ENCODE peak calls at places on chromosome 11, in nine cellular contexts. One of them, this sample, is unnamed.
A peak's percentile ranks its signal among the peaks of the same experiment; 100 is the strongest.

GRCh38 chr11:73330569-73331093 is 22.6 kb downstream of the ARHGEF17 start:
- DNase-seq in esophagus muscularis mucosa: no peak
- DNase-seq in tibial nerve: no peak
- DNase-seq in upper lobe of left lung: no peak
- DNase-seq in transverse colon: no peak
- DNase-seq in SK-N-SH: peak; percentile 71
- DNase-seq in sigmoid colon: no peak
- DNase-seq in A549: peak; percentile 63
- DNase-seq in K562: peak; percentile 29
- DNase-seq in this sample: no peak

GRCh38 chr11:111097191-111097590 is 148.3 kb upstream of the POU2AF2 start:
- DNase-seq in K562: peak; percentile 11
- DNase-seq in esophagus muscularis mucosa: no peak
- DNase-seq in tibial nerve: no peak
- DNase-seq in A549: no peak
- DNase-seq in transverse colon: peak; percentile 11
- DNase-seq in SK-N-SH: no peak
- DNase-seq in upper lobe of left lung: peak; percentile 60
- DNase-seq in sigmoid colon: no peak
- DNase-seq in this sample: no peak

GRCh38 chr11:7651140-7651551 is 22.2 kb downstream of the CYB5R2 start:
- DNase-seq in K562: peak; percentile 20
- DNase-seq in A549: no peak
- DNase-seq in SK-N-SH: no peak
- DNase-seq in sigmoid colon: no peak
- DNase-seq in transverse colon: no peak
- DNase-seq in tibial nerve: no peak
- DNase-seq in esophagus muscularis mucosa: no peak
- DNase-seq in upper lobe of left lung: no peak
- DNase-seq in this sample: no peak

GRCh38 chr11:134261626-134262488 is 8.5 kb downstream of the ACAD8 start:
- DNase-seq in A549: peak; percentile 51
- DNase-seq in K562: peak; percentile 51
- DNase-seq in sigmoid colon: no peak
- DNase-seq in upper lobe of left lung: no peak
- DNase-seq in SK-N-SH: peak; percentile 66
- DNase-seq in esophagus muscularis mucosa: no peak
- DNase-seq in transverse colon: no peak
- DNase-seq in tibial nerve: no peak
- DNase-seq in this sample: no peak

GRCh38 chr11:85759915-85760314 is 51.0 kb downstream of the SYTL2 start:
- DNase-seq in esophagus muscularis mucosa: no peak
- DNase-seq in upper lobe of left lung: no peak
- DNase-seq in SK-N-SH: no peak
- DNase-seq in A549: no peak
- DNase-seq in tibial nerve: no peak
- DNase-seq in K562: no peak
- DNase-seq in transverse colon: no peak
- DNase-seq in sigmoid colon: no peak
- DNase-seq in this sample: no peak

GRCh38 chr11:90213322-90213721 is 9.5 kb downstream of the CHORDC1 start:
- DNase-seq in SK-N-SH: no peak
- DNase-seq in esophagus muscularis mucosa: no peak
- DNase-seq in sigmoid colon: no peak
- DNase-seq in tibial nerve: no peak
- DNase-seq in transverse colon: no peak
- DNase-seq in A549: no peak
- DNase-seq in upper lobe of left lung: no peak
- DNase-seq in K562: no peak
- DNase-seq in this sample: no peak

GRCh38 chr11:36510567-36511020 is 522 bp upstream of the TRAF6 start:
- DNase-seq in upper lobe of left lung: no peak
- DNase-seq in sigmoid colon: no peak
- DNase-seq in tibial nerve: no peak
- DNase-seq in K562: no peak
- DNase-seq in A549: peak; percentile 14
- DNase-seq in esophagus muscularis mucosa: no peak
- DNase-seq in transverse colon: no peak
- DNase-seq in SK-N-SH: no peak
- DNase-seq in this sample: no peak

GRCh38 chr11:95682552-95682951 is 107.0 kb downstream of the FAM76B start:
- DNase-seq in esophagus muscularis mucosa: no peak
- DNase-seq in K562: no peak
- DNase-seq in transverse colon: no peak
- DNase-seq in tibial nerve: no peak
- DNase-seq in sigmoid colon: no peak
- DNase-seq in upper lobe of left lung: no peak
- DNase-seq in A549: no peak
- DNase-seq in SK-N-SH: no peak
- DNase-seq in this sample: no peak

GRCh38 chr11:64885367-64886286 is 7.2 kb upstream of the EHD1 start:
- DNase-seq in K562: peak; percentile 95
- DNase-seq in esophagus muscularis mucosa: no peak
- DNase-seq in SK-N-SH: no peak
- DNase-seq in tibial nerve: no peak
- DNase-seq in sigmoid colon: no peak
- DNase-seq in A549: no peak
- DNase-seq in transverse colon: no peak
- DNase-seq in upper lobe of left lung: no peak
- DNase-seq in this sample: no peak

GRCh38 chr11:2743427-2744110 is 43.8 kb upstream of the KCNQ1OT1 start:
- DNase-seq in tibial nerve: no peak
- DNase-seq in K562: no peak
- DNase-seq in upper lobe of left lung: no peak
- DNase-seq in A549: no peak
- DNase-seq in esophagus muscularis mucosa: no peak
- DNase-seq in transverse colon: no peak
- DNase-seq in sigmoid colon: no peak
- DNase-seq in SK-N-SH: no peak
- DNase-seq in this sample: peak; percentile 21

GRCh38 chr11:119751281-119752060 is 22.5 kb upstream of the NECTIN1 start:
- DNase-seq in tibial nerve: no peak
- DNase-seq in sigmoid colon: no peak
- DNase-seq in upper lobe of left lung: no peak
- DNase-seq in SK-N-SH: no peak
- DNase-seq in esophagus muscularis mucosa: no peak
- DNase-seq in A549: no peak
- DNase-seq in K562: no peak
- DNase-seq in transverse colon: no peak
- DNase-seq in this sample: no peak

GRCh38 chr11:119754199-119754598 is 25.2 kb upstream of the NECTIN1 start:
- DNase-seq in upper lobe of left lung: no peak
- DNase-seq in esophagus muscularis mucosa: no peak
- DNase-seq in sigmoid colon: no peak
- DNase-seq in A549: no peak
- DNase-seq in tibial nerve: no peak
- DNase-seq in SK-N-SH: no peak
- DNase-seq in transverse colon: no peak
- DNase-seq in K562: no peak
- DNase-seq in this sample: no peak

GRCh38 chr11:119754656-119755350 is 25.8 kb upstream of the NECTIN1 start:
- DNase-seq in A549: no peak
- DNase-seq in esophagus muscularis mucosa: no peak
- DNase-seq in transverse colon: no peak
- DNase-seq in tibial nerve: no peak
- DNase-seq in upper lobe of left lung: no peak
- DNase-seq in SK-N-SH: no peak
- DNase-seq in sigmoid colon: no peak
- DNase-seq in K562: no peak
- DNase-seq in this sample: no peak

GRCh38 chr11:119752324-119752723 is 23.3 kb upstream of the NECTIN1 start:
- DNase-seq in transverse colon: no peak
- DNase-seq in sigmoid colon: no peak
- DNase-seq in tibial nerve: no peak
- DNase-seq in K562: no peak
- DNase-seq in esophagus muscularis mucosa: no peak
- DNase-seq in upper lobe of left lung: no peak
- DNase-seq in A549: no peak
- DNase-seq in SK-N-SH: no peak
- DNase-seq in this sample: no peak

DNA sequence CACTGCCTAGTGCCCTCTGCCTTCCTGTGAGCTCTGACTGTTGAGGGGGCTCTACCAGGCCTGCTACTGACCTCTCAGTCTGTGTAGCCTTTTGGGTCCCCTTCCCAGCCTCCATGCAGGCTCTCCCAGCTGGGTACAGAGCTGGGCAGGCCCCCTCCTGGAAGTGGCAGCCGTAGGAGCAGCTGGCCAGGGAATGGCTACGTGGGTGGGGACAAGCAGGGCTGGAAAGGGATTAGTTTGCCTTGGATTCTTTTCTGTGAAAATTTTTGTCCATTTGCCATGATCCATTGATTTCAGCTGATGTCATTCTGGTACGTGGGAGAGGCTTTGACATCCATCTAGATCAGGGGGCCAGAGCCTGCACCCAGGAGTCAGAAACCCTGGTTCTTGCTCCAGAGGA is 23.9 kb upstream of the NECTIN1 start:
- DNase-seq in sigmoid colon: no peak
- DNase-seq in esophagus muscularis mucosa: no peak
- DNase-seq in SK-N-SH: no peak
- DNase-seq in K562: no peak
- DNase-seq in transverse colon: no peak
- DNase-seq in upper lobe of left lung: no peak
- DNase-seq in tibial nerve: no peak
- DNase-seq in A549: no peak
- DNase-seq in this sample: no peak
- H3K4me3 ChIP-seq in sigmoid colon: no peak overlapping the region
- H3K4me3 ChIP-seq in esophagus muscularis mucosa: no peak overlapping the region
- H3K4me3 ChIP-seq in SK-N-SH: no peak overlapping the region
- H3K4me3 ChIP-seq in K562: no peak overlapping the region
- H3K4me3 ChIP-seq in transverse colon: no peak overlapping the region
- H3K4me3 ChIP-seq in upper lobe of left lung: no peak overlapping the region
- H3K4me3 ChIP-seq in tibial nerve: no peak overlapping the region
- H3K4me3 ChIP-seq in A549: no peak overlapping the region
- H3K4me3 ChIP-seq in this sample: no peak overlapping the region

DNA sequence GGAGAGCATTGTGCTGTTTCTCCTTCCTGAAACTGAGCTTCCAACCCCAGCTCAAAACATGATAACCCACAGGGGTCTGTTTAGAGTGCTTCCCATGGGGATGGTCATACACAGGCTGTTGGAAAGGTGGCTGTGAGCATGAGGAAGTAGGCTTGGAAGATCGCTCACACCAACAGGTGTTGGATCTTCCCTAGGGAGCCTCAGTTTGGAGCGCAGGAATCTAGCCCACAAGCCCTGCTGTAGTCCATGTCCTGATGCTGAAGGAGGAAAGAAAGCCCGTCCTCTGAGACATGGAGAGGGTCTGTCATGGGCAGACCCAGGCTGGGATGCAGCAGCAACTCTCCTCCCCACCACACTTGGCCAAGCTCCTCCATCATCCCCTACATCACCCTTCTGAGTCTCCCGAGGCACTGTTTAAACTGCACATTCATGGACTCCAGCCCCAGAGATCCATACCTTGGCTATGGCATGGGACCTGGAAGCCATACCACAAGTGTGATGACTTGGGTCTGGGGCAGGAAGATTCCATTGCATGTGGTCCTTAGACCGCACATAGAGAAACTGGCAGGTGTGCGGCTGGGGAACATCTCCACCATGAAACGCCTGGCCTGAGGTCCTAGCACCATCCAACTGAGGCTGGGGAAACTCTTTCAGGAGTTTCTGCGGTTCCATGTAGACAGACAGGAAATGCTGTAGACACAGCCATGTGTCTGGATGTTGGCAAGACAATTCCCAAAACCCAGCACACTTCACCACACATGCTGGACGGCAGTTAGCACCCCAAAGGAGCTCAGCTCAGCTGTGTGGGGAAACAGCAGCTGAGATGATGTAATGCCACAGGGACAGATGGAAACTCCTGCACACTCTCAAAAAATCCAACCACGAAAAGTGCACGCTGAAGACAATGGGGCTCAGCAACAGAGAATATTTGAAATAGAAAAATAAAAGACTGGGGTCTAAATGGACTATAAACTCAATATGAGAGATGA is 27.6 kb upstream of the TTC12 start:
- DNase-seq in tibial nerve: no peak
- DNase-seq in SK-N-SH: no peak
- DNase-seq in transverse colon: no peak
- DNase-seq in sigmoid colon: no peak
- DNase-seq in K562: no peak
- DNase-seq in upper lobe of left lung: no peak
- DNase-seq in esophagus muscularis mucosa: no peak
- DNase-seq in A549: no peak
- DNase-seq in this sample: no peak
- TF ChIP-seq EP300 in tibial nerve: no peak
- TF ChIP-seq EP300 in SK-N-SH: no peak
- TF ChIP-seq EP300 in transverse colon: no peak
- TF ChIP-seq EP300 in sigmoid colon: no peak
- TF ChIP-seq EP300 in K562: no peak
- TF ChIP-seq EP300 in upper lobe of left lung: no peak
- TF ChIP-seq EP300 in esophagus muscularis mucosa: no peak
- TF ChIP-seq EP300 in A549: no peak
- TF ChIP-seq EP300 in this sample: no peak

GRCh38 chr11:87851827-87852226 is 323.4 kb downstream of the RAB38 start:
- DNase-seq in esophagus muscularis mucosa: no peak
- DNase-seq in K562: no peak
- DNase-seq in transverse colon: no peak
- DNase-seq in A549: no peak
- DNase-seq in sigmoid colon: no peak
- DNase-seq in SK-N-SH: no peak
- DNase-seq in tibial nerve: no peak
- DNase-seq in upper lobe of left lung: no peak
- DNase-seq in this sample: no peak

GRCh38 chr11:87849216-87849615 is 326.0 kb downstream of the RAB38 start:
- DNase-seq in transverse colon: no peak
- DNase-seq in esophagus muscularis mucosa: no peak
- DNase-seq in upper lobe of left lung: no peak
- DNase-seq in tibial nerve: no peak
- DNase-seq in SK-N-SH: no peak
- DNase-seq in A549: no peak
- DNase-seq in sigmoid colon: no peak
- DNase-seq in K562: no peak
- DNase-seq in this sample: no peak

DNA sequence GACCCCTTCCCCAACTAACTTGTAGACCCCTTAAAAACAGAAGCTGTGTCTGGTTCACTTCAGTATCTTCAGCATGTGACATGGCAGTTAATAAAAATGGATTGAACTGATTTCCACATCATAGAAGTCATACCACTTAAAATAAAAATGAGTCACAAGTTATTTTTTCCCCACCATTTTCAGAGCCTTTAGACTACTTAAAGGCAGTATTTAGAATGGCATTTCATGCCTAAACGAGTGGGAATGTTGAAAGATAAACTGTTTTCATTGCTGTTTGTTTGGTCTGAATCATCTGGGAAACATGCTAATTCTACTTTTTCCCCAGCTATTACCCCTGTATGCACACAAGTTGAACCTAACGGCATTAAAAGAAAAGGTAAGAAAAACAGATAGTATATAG is 324.0 kb downstream of the RAB38 start:
- DNase-seq in transverse colon: no peak
- DNase-seq in tibial nerve: no peak
- DNase-seq in esophagus muscularis mucosa: no peak
- DNase-seq in A549: no peak
- DNase-seq in SK-N-SH: no peak
- DNase-seq in sigmoid colon: no peak
- DNase-seq in upper lobe of left lung: no peak
- DNase-seq in K562: no peak
- DNase-seq in this sample: no peak
- H3K4me3 ChIP-seq in transverse colon: no peak overlapping the region
- H3K4me3 ChIP-seq in tibial nerve: no peak overlapping the region
- H3K4me3 ChIP-seq in esophagus muscularis mucosa: no peak overlapping the region
- H3K4me3 ChIP-seq in A549: no peak overlapping the region
- H3K4me3 ChIP-seq in SK-N-SH: no peak overlapping the region
- H3K4me3 ChIP-seq in sigmoid colon: no peak overlapping the region
- H3K4me3 ChIP-seq in upper lobe of left lung: no peak overlapping the region
- H3K4me3 ChIP-seq in K562: no peak overlapping the region
- H3K4me3 ChIP-seq in this sample: no peak overlapping the region

GRCh38 chr11:10561947-10562346 is 6.5 kb downstream of the LYVE1 start:
- DNase-seq in upper lobe of left lung: no peak
- DNase-seq in esophagus muscularis mucosa: no peak
- DNase-seq in transverse colon: no peak
- DNase-seq in sigmoid colon: no peak
- DNase-seq in K562: no peak
- DNase-seq in tibial nerve: no peak
- DNase-seq in A549: no peak
- DNase-seq in SK-N-SH: no peak
- DNase-seq in this sample: no peak
- TF ChIP-seq EP300 in upper lobe of left lung: no peak
- TF ChIP-seq EP300 in esophagus muscularis mucosa: no peak
- TF ChIP-seq EP300 in transverse colon: no peak
- TF ChIP-seq EP300 in sigmoid colon: no peak
- TF ChIP-seq EP300 in K562: no peak
- TF ChIP-seq EP300 in tibial nerve: no peak
- TF ChIP-seq EP300 in A549: no peak
- TF ChIP-seq EP300 in SK-N-SH: no peak
- TF ChIP-seq EP300 in this sample: no peak

This sample was measured in ovary.